ENCODE peak calls at places on chromosomes 5 and 9, in six cellular contexts. Z is epithelial cell of esophagus, N is choroid plexus epithelial cell, M is endodermal cell, T is lower lobe of right lung, J is mammary epithelial cell. S is an unnamed sample.

GRCh38 chr5:132422720-132423442 is 53.4 kb downstream of the SLC22A5 start:
- DNase-seq in T (peak; percentile 78), M (peak; percentile 65), J (no peak), Z (peak; percentile 39), N (peak; percentile 58), S (peak; percentile 70)

GRCh38 chr5:76155536-76155935 is 72.4 kb downstream of the SV2C start:
- DNase-seq in Z (no peak), N (no peak), J (no peak), M (no peak), T (no peak), S (no peak)

GRCh38 chr5:31453522-31453921 is 78.4 kb downstream of the DROSHA start:
- DNase-seq in T (no peak), Z (no peak), M (no peak), N (no peak), J (no peak), S (no peak)

GRCh38 chr5:137186759-137187461 is 312.2 kb downstream of the SPOCK1 start:
- DNase-seq in M (no peak), J (peak; percentile 55), T (no peak), Z (peak; percentile 82), N (peak; percentile 29), S (peak; percentile 94)

GRCh38 chr5:169701910-169702451 is 64.9 kb downstream of the DOCK2 start:
- DNase-seq in M (peak; percentile 55), T (no peak), J (peak; percentile 18), Z (peak; percentile 50), N (peak; percentile 72), S (peak; percentile 67)

GRCh38 chr9:120439147-120439546 is 140.8 kb downstream of the CDK5RAP2 start:
- DNase-seq in T (no peak), J (peak; percentile 9), N (peak; percentile 63), M (peak; percentile 80), Z (peak; percentile 48), S (peak; percentile 42)

GRCh38 chr9:89234636-89235035 is 56.0 kb upstream of the SHC3 start:
- DNase-seq in N (no peak), J (peak; percentile 10), M (peak; percentile 84), T (peak; percentile 63), Z (peak; percentile 4), S (peak; percentile 22)

GRCh38 chr9:2181794-2182193 is 166.6 kb downstream of the SMARCA2 start:
- DNase-seq in Z (peak; percentile 60), T (no peak), M (peak; percentile 90), J (no peak), N (peak; percentile 43), S (peak; percentile 44)

GRCh38 chr5:17315710-17316221 is 98.3 kb downstream of the BASP1 start:
- DNase-seq in T (no peak), Z (peak; percentile 58), J (peak; percentile 23), N (peak; percentile 63), M (no peak), S (peak; percentile 91)

GRCh38 chr9:19027825-19028224 is 5.2 kb downstream of the SAXO1 start:
- DNase-seq in J (no peak), M (no peak), Z (no peak), N (no peak), T (no peak), S (no peak)

GRCh38 chr5:1380011-1380817 is 35.3 kb upstream of the CLPTM1L start:
- DNase-seq in N (peak; percentile 43), T (peak; percentile 85), J (peak; percentile 3), Z (no peak), M (peak; percentile 91), S (peak; percentile 28)

GRCh38 chr9:136645903-136646754 is 16.6 kb upstream of the EGFL7 start:
- DNase-seq in Z (no peak), N (peak; percentile 36), M (no peak), T (peak; percentile 73), J (no peak), S (no peak)
- TF ChIP-seq CTCF in Z (no peak), N (no peak), M (peak; percentile 19), T (peak; percentile 15), J (no peak), S (no peak)

GRCh38 chr5:141186897-141187512 is at the start of gene PCDHB9:
- DNase-seq in J (peak; percentile 17), Z (no peak), M (peak; percentile 79), N (peak; percentile 11), T (no peak), S (peak; percentile 16)
- H3K4me3 ChIP-seq in J (peak within 1 kb of the TSS; percentile 6), Z (no peak within 1 kb of the TSS), M (no peak within 1 kb of the TSS), N (no peak within 1 kb of the TSS), T (no peak within 1 kb of the TSS), S (no peak within 1 kb of the TSS)

GRCh38 chr5:87437724-87438123 is 25.0 kb upstream of the CCNH start:
- DNase-seq in J (no peak), T (no peak), M (no peak), Z (no peak), N (no peak), S (no peak)
- TF ChIP-seq CTCF in J (no peak), T (no peak), M (no peak), Z (no peak), N (no peak), S (no peak)

GRCh38 chr5:154646841-154647759 is 108.1 kb upstream of the LARP1 start:
- DNase-seq in Z (peak; percentile 73), J (peak; percentile 17), T (peak; percentile 77), M (peak; percentile 89), N (peak; percentile 51), S (peak; percentile 24)
- H3K4me3 ChIP-seq in Z (peak overlapping the region; percentile 10), J (no peak overlapping the region), T (peak overlapping the region; percentile 41), M (no peak overlapping the region), N (peak overlapping the region; percentile 51), S (peak overlapping the region; percentile 3)

DNA sequence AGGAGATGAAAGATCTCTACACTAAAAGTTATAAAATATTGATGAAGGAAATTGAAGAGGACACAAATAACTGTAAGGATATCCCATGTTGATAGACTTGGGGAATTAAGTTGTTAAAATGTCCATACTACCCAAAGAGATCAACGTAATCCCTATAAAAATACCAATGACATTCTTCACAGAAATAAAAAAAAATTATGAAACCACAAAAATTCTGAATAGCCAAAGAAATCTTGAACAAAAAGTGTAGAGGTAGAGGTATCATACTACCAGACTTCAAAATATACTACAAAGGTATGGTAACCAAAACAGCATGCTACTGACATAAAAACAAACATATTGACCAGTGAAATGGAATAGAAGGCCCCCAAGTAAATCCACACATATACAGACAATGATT is 71.5 kb upstream of the ELL2 start:
- DNase-seq in N (no peak), T (no peak), Z (no peak), M (no peak), J (no peak), S (no peak)
- TF ChIP-seq CTCF in N (no peak), T (no peak), Z (no peak), M (no peak), J (no peak), S (no peak)

DNA sequence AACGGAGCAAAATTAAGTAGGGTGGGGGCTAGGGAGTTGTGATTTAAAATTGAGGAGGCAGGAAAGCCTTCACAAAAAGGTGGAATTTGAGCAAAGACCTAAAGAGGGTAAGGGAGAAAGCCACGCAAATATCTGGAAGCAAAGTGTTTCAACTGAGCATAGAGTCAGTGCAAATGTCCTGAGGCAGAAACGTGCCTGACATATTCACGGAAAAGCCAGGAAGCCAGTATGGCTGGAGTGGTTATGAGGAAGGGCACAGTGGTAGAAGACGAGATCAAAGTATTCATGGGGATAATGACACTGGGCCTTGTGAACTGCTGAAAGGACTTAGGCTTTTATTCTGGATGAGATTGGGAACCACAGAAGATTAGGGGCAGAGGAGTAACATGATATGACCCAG is 268.4 kb downstream of the MAN2A1 start:
- DNase-seq in J (no peak), Z (no peak), T (no peak), N (no peak), M (no peak), S (no peak)
- H3K4me3 ChIP-seq in J (no peak overlapping the region), Z (no peak overlapping the region), T (no peak overlapping the region), N (no peak overlapping the region), M (no peak overlapping the region), S (no peak overlapping the region)

GRCh38 chr9:80665479-80665878 is 1023.9 kb downstream of the TLE1 start:
- DNase-seq in M (no peak), J (no peak), N (no peak), T (no peak), Z (no peak), S (no peak)

GRCh38 chr9:80664327-80665210 is 1024.8 kb downstream of the TLE1 start:
- DNase-seq in Z (peak; percentile 63), T (no peak), J (peak; percentile 54), M (no peak), N (peak; percentile 41), S (peak; percentile 11)
- TF ChIP-seq CTCF in Z (peak; percentile 59), T (no peak), J (peak; percentile 34), M (peak; percentile 38), N (peak; percentile 30), S (no peak)

S was measured in fibroblast of mammary gland.